ENCODE peak calls at places on chromosomes 4 and X, in five cellular contexts. One of them, this sample, is unnamed.

GRCh38 chr4:13481569-13481968 is 2.6 kb downstream of the RAB28 start:
- DNase-seq in GM12878: no peak
- DNase-seq in SK-N-SH: no peak
- DNase-seq in HCT116: no peak
- DNase-seq in K562: peak; percentile 34
- DNase-seq in this sample: no peak

GRCh38 chr4:105990933-105991332 is 95.7 kb downstream of the NPNT start:
- DNase-seq in SK-N-SH: peak; percentile 23
- DNase-seq in GM12878: no peak
- DNase-seq in HCT116: peak; percentile 54
- DNase-seq in K562: no peak
- DNase-seq in this sample: peak; percentile 13

GRCh38 chr4:169099775-169100180 is 89.7 kb upstream of the CBR4 start:
- DNase-seq in SK-N-SH: no peak
- DNase-seq in K562: no peak
- DNase-seq in GM12878: peak; percentile 34
- DNase-seq in HCT116: no peak
- DNase-seq in this sample: no peak

GRCh38 chrX:54484666-54485065 is 11.4 kb downstream of the FGD1 start:
- DNase-seq in HCT116: no peak
- DNase-seq in K562: no peak
- DNase-seq in SK-N-SH: peak; percentile 45
- DNase-seq in GM12878: no peak
- DNase-seq in this sample: no peak

GRCh38 chrX:12138366-12139313 is at the start of gene FRMPD4:
- DNase-seq in K562: no peak
- DNase-seq in GM12878: no peak
- DNase-seq in HCT116: no peak
- DNase-seq in SK-N-SH: peak; percentile 10
- DNase-seq in this sample: no peak

GRCh38 chr4:73684097-73684496 is 56.3 kb upstream of the CXCL8 start:
- DNase-seq in K562: no peak
- DNase-seq in GM12878: no peak
- DNase-seq in HCT116: no peak
- DNase-seq in SK-N-SH: no peak
- DNase-seq in this sample: no peak

GRCh38 chrX:77451041-77451440 is 3.9 kb downstream of the FGF16 start:
- DNase-seq in K562: no peak
- DNase-seq in GM12878: no peak
- DNase-seq in SK-N-SH: no peak
- DNase-seq in HCT116: no peak
- DNase-seq in this sample: no peak

GRCh38 chrX:57929373-57929772 is 19.1 kb upstream of the ZXDA start:
- DNase-seq in HCT116: peak; percentile 8
- DNase-seq in GM12878: no peak
- DNase-seq in K562: peak; percentile 11
- DNase-seq in SK-N-SH: no peak
- DNase-seq in this sample: no peak

GRCh38 chr4:3212391-3213100 is 36.4 kb upstream of the MSANTD1 start:
- DNase-seq in GM12878: no peak
- DNase-seq in K562: no peak
- DNase-seq in HCT116: no peak
- DNase-seq in SK-N-SH: no peak
- DNase-seq in this sample: no peak

GRCh38 chr4:3041192-3042142 is 32.9 kb downstream of the HTT-AS start:
- DNase-seq in HCT116: no peak
- DNase-seq in SK-N-SH: peak; percentile 62
- DNase-seq in GM12878: no peak
- DNase-seq in K562: no peak
- DNase-seq in this sample: no peak

GRCh38 chr4:81166431-81166830 is 48.6 kb downstream of the PRKG2 start:
- DNase-seq in SK-N-SH: no peak
- DNase-seq in K562: no peak
- DNase-seq in HCT116: no peak
- DNase-seq in GM12878: no peak
- DNase-seq in this sample: no peak

GRCh38 chr4:41381384-41381783 is 124.7 kb downstream of the UCHL1 start:
- DNase-seq in K562: no peak
- DNase-seq in GM12878: no peak
- DNase-seq in SK-N-SH: no peak
- DNase-seq in HCT116: no peak
- DNase-seq in this sample: no peak

GRCh38 chrX:109655802-109656201 is 30.8 kb upstream of the KCNE5 start:
- DNase-seq in GM12878: no peak
- DNase-seq in HCT116: no peak
- DNase-seq in K562: no peak
- DNase-seq in SK-N-SH: no peak
- DNase-seq in this sample: no peak

GRCh38 chr4:72779256-72779655 is 210.2 kb upstream of the ADAMTS3 start:
- DNase-seq in HCT116: no peak
- DNase-seq in K562: no peak
- DNase-seq in SK-N-SH: no peak
- DNase-seq in GM12878: no peak
- DNase-seq in this sample: no peak

GRCh38 chr4:126614456-126614855 is 1018.3 kb upstream of the INTU start:
- DNase-seq in GM12878: no peak
- DNase-seq in HCT116: no peak
- DNase-seq in SK-N-SH: no peak
- DNase-seq in K562: no peak
- DNase-seq in this sample: no peak

GRCh38 chrX:152830312-152831305 is at the start of the genes CETN2 and NSDHL:
- DNase-seq in GM12878: peak; percentile 80
- DNase-seq in SK-N-SH: peak; percentile 99
- DNase-seq in K562: peak; percentile 97
- DNase-seq in HCT116: peak; percentile 86
- DNase-seq in this sample: peak; percentile 94

GRCh38 chr4:20341121-20341758 is 89.5 kb downstream of the SLIT2 start:
- DNase-seq in K562: no peak
- DNase-seq in HCT116: no peak
- DNase-seq in GM12878: no peak
- DNase-seq in SK-N-SH: no peak
- DNase-seq in this sample: no peak

GRCh38 chrX:3263681-3264126 is 82.7 kb downstream of the MXRA5 start:
- DNase-seq in SK-N-SH: no peak
- DNase-seq in K562: no peak
- DNase-seq in GM12878: no peak
- DNase-seq in HCT116: no peak
- DNase-seq in this sample: no peak

DNA sequence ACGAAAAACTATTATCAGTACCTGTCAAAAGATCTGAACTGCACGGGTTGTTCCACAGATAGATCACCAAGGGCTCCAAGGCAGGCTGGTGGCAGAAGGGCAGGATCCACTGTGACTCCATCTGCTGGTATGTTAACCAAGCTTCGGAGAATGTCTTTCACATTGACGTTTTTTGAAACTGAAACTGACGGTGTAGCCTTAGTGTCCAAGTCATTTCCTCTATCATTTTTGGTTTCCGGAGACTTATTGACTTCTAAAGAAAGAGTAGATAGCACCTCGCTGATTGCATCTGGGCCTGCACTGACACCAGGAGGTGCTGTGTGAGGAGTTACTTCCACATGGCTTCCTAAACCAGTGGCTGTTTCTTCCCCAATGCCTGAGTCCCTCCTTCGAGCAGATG is 186.9 kb downstream of the LRBA start:
- DNase-seq in K562: no peak
- DNase-seq in SK-N-SH: no peak
- DNase-seq in HCT116: no peak
- DNase-seq in GM12878: peak; percentile 77
- DNase-seq in this sample: no peak
- TF ChIP-seq JUND in K562: no peak
- TF ChIP-seq JUND in SK-N-SH: no peak
- TF ChIP-seq JUND in HCT116: no peak
- TF ChIP-seq JUND in GM12878: no peak
- TF ChIP-seq JUND in this sample: no peak

DNA sequence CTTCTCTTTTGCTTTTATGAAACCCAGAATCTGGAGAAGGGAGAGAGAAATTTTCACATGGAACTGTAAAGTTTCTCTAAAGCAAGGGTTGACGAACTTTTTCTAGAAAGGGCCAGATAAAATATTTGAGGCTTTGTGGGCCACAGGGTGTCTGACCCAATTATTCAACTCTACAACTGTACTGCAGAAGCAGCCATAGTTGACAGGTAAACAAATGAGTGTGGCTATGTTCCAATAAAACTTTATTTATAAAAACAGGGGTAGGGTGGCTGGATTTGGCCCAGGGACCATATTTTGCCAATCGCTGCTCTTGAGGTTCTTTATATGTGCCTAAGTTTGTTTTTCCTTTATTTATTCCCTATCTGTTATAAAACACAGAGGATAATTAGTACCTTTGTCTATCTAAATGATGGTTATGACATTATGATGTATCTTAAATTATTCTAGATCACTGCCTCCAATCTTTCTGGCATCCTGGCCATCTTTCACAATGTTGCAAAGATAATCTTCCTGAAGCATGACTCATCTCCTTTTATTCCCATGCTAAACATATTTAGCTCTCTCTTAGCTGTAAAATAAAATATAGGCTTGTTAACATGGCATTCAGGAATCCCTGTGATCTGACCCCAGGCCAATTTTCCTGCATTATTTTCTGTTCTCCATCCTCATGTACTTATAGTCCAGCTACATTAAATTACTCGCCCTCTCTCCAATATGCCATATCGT is 106.8 kb upstream of the CBLL2 start:
- DNase-seq in HCT116: no peak
- DNase-seq in SK-N-SH: no peak
- DNase-seq in K562: no peak
- DNase-seq in GM12878: no peak
- DNase-seq in this sample: no peak
- TF ChIP-seq JUND in HCT116: no peak
- TF ChIP-seq JUND in SK-N-SH: peak; percentile 61
- TF ChIP-seq JUND in K562: no peak
- TF ChIP-seq JUND in GM12878: no peak
- TF ChIP-seq JUND in this sample: no peak

GRCh38 chr4:100984901-100985300 is 362.4 kb downstream of the PPP3CA start:
- DNase-seq in HCT116: no peak
- DNase-seq in SK-N-SH: no peak
- DNase-seq in K562: no peak
- DNase-seq in GM12878: no peak
- DNase-seq in this sample: no peak

GRCh38 chr4:100985576-100985975 is 361.8 kb downstream of the PPP3CA start:
- DNase-seq in GM12878: no peak
- DNase-seq in SK-N-SH: no peak
- DNase-seq in HCT116: no peak
- DNase-seq in K562: no peak
- DNase-seq in this sample: no peak

GRCh38 chr4:100981447-100982204 is 365.7 kb downstream of the PPP3CA start:
- DNase-seq in GM12878: no peak
- DNase-seq in SK-N-SH: no peak
- DNase-seq in K562: no peak
- DNase-seq in HCT116: no peak
- DNase-seq in this sample: no peak

GRCh38 chr4:100983426-100983825 is 363.9 kb downstream of the PPP3CA start:
- DNase-seq in SK-N-SH: no peak
- DNase-seq in GM12878: no peak
- DNase-seq in K562: no peak
- DNase-seq in HCT116: no peak
- DNase-seq in this sample: no peak

GRCh38 chr4:100982345-100982744 is 365.0 kb downstream of the PPP3CA start:
- DNase-seq in HCT116: no peak
- DNase-seq in SK-N-SH: no peak
- DNase-seq in K562: no peak
- DNase-seq in GM12878: no peak
- DNase-seq in this sample: no peak
- TF ChIP-seq JUND in HCT116: no peak
- TF ChIP-seq JUND in SK-N-SH: no peak
- TF ChIP-seq JUND in K562: no peak
- TF ChIP-seq JUND in GM12878: no peak
- TF ChIP-seq JUND in this sample: no peak

DNA sequence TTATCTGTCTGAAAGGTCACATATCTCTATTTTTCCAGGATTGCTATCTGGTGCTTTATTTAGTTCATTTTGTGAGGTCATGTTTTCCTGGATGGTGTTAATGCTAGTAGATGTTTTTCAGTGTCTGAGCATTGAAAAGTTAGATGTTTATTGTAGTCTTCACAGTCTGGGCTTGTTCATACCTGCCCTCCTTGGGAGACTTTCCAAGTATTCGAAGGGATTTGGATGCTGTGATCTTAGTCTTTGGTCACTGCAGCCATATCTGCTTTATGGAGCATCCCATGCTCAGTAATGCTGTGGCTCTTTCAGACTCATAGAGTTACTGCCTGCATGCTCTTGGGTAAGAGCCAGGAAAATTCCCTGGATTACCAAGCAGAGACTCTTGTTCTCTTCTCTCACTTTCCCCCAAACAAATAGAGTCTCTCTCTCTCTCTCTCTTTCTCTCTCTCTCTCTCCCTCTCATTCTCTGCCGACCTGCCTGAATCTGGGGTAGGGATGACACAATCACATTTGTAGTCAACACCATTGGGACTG is 130.0 kb downstream of the AR start:
- DNase-seq in HCT116: no peak
- DNase-seq in K562: no peak
- DNase-seq in GM12878: no peak
- DNase-seq in SK-N-SH: no peak
- DNase-seq in this sample: no peak
- TF ChIP-seq JUND in HCT116: no peak
- TF ChIP-seq JUND in K562: no peak
- TF ChIP-seq JUND in GM12878: no peak
- TF ChIP-seq JUND in SK-N-SH: no peak
- TF ChIP-seq JUND in this sample: no peak

GRCh38 chrX:2183193-2183725 is 317.5 kb downstream of the DHRSX start:
- DNase-seq in K562: no peak
- DNase-seq in SK-N-SH: no peak
- DNase-seq in GM12878: no peak
- DNase-seq in HCT116: no peak
- DNase-seq in this sample: no peak
- TF ChIP-seq JUND in K562: no peak
- TF ChIP-seq JUND in SK-N-SH: no peak
- TF ChIP-seq JUND in GM12878: no peak
- TF ChIP-seq JUND in HCT116: no peak
- TF ChIP-seq JUND in this sample: no peak

This sample was measured in T47D.